ENCODE peak calls at places on chromosomes 12 and 14, in eight cellular contexts. H is neural crest cell, G is esophagus squamous epithelium, Z is left ventricle myocardium inferior, R is choroid plexus epithelial cell, V is GM10248, P is foreskin keratinocyte, Q is gastrocnemius medialis. D is an unnamed sample.

GRCh38 chr12:116759783-116760581 is 21.9 kb downstream of the RNFT2 start:
- DNase-seq in P (no peak), R (peak), Z (peak), G (no peak), V (no peak), Q (no peak), H (no peak), D (no peak)

GRCh38 chr14:97185186-97185585 is 388.0 kb downstream of the VRK1 start:
- DNase-seq in V (no peak), P (no peak), R (no peak), Z (no peak), H (no peak), Q (no peak), G (no peak), D (no peak)

GRCh38 chr14:100440758-100441203 is 117.6 kb downstream of the SLC25A47 start:
- DNase-seq in Z (no peak), P (no peak), Q (no peak), G (no peak), V (no peak), R (peak), H (no peak), D (no peak)

GRCh38 chr12:64451687-64452558 is at the start of gene TBK1:
- DNase-seq in H (peak), Q (peak), Z (peak), P (peak), G (peak), V (peak), R (peak), D (peak)

GRCh38 chr12:26488339-26488738 is 293.0 kb downstream of the SSPN start:
- DNase-seq in Q (no peak), Z (no peak), R (no peak), V (no peak), G (no peak), H (no peak), P (no peak), D (no peak)

GRCh38 chr12:94140556-94140955 is 7.8 kb upstream of the PLXNC1 start:
- DNase-seq in V (peak), Q (no peak), H (peak), G (no peak), R (peak), P (no peak), Z (no peak), D (peak)

GRCh38 chr14:94675036-94675435 is 62.8 kb downstream of the SERPINA3 start:
- DNase-seq in V (no peak), P (no peak), Z (no peak), G (no peak), H (no peak), R (no peak), Q (no peak), D (no peak)

GRCh38 chr12:83660727-83661126 is 974.0 kb downstream of the TMTC2 start:
- DNase-seq in P (no peak), Q (no peak), Z (no peak), G (no peak), H (no peak), R (no peak), V (no peak), D (no peak)

GRCh38 chr14:42000450-42000849 is 393.8 kb downstream of the LRFN5 start:
- DNase-seq in Q (no peak), V (no peak), R (no peak), H (no peak), G (no peak), Z (no peak), P (peak), D (no peak)

GRCh38 chr12:71045781-71046180 is 112.0 kb downstream of the TSPAN8 start:
- DNase-seq in P (no peak), R (peak), Q (no peak), Z (no peak), V (no peak), G (no peak), H (no peak), D (no peak)

GRCh38 chr14:57189070-57189469 is 79.6 kb downstream of the EXOC5 start:
- DNase-seq in P (no peak), V (no peak), Q (no peak), G (no peak), H (no peak), R (peak), Z (no peak), D (peak)
- TF ChIP-seq CTCF in P (peak), V (no peak), Q (no peak), G (no peak), H (peak), R (peak), Z (peak), D (no peak)

DNA sequence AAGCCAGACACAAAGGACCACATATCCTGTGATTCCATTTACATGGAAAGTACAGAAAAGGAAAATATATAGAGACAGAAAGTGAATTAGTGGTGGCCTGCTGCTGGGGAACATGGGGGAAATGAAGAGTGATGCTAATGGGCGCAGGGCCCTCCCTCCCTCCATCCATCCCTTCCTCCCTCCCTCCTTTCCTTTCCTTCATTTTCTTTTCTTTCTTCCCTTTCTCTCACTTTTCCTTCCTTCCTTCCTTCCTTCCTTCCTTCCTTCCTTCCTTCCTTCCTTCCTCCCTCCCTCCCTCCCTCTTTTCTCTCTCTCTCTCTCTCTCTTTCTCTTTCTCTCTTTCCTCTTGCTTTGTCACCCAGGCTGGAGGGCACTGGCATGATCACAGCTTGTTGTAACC is 37.3 kb downstream of the ARL6IP4 start:
- DNase-seq in Q (no peak), Z (no peak), G (no peak), V (no peak), H (no peak), P (no peak), R (no peak), D (no peak)
- TF ChIP-seq CTCF in Q (no peak), Z (no peak), G (no peak), V (no peak), H (no peak), P (no peak), R (no peak), D (no peak)

GRCh38 chr14:102777711-102778615 is 714 bp downstream of the TRAF3 start:
- DNase-seq in P (no peak), H (no peak), G (no peak), Z (peak), Q (no peak), V (no peak), R (peak), D (peak)

GRCh38 chr14:102776761-102777710 is at the start of gene TRAF3:
- DNase-seq in G (no peak), V (peak), H (peak), Z (peak), P (no peak), R (peak), Q (no peak), D (peak)

GRCh38 chr14:102774391-102775153 is 2.7 kb upstream of the TRAF3 start:
- DNase-seq in V (peak), P (peak), Q (peak), H (peak), G (no peak), R (peak), Z (no peak), D (peak)

GRCh38 chr14:102778616-102779351 is 1.5 kb downstream of the TRAF3 start:
- DNase-seq in H (no peak), R (peak), G (no peak), P (peak), Z (no peak), Q (no peak), V (no peak), D (no peak)

GRCh38 chr14:102775855-102776760 is 1.1 kb upstream of the TRAF3 start:
- DNase-seq in R (peak), Q (no peak), Z (no peak), V (no peak), H (no peak), P (peak), G (no peak), D (peak)
- TF ChIP-seq CTCF in R (no peak), Q (no peak), Z (no peak), V (no peak), H (no peak), P (no peak), G (no peak), D (no peak)

GRCh38 chr12:100827901-100828520 is 33.4 kb downstream of the ANO4 start:
- DNase-seq in H (peak), V (peak), Q (no peak), P (peak), G (no peak), Z (no peak), R (peak), D (no peak)
- TF ChIP-seq CTCF in H (peak), V (peak), Q (no peak), P (peak), G (no peak), Z (peak), R (peak), D (peak)

DNA sequence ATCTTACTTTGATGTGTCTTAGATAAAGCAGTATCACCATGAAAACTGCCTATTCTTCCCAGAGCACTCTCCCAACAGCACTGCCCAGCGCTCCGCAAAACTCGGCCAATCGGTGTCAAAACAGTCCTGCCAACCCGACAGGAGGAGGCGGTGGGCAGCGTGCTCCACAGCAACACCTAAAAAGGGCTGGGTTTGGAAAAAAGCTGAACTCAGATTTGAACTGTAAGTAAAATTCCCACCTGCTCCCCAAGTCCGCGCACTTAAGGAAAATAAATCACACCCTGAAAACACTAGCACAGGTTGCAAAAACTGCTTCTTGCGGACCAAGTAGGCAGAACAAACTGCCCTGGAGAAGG is 720 bp downstream of the IPO8 start:
- DNase-seq in Z (no peak), P (peak), V (peak), G (no peak), Q (peak), H (peak), R (peak), D (peak)
- TF ChIP-seq CTCF in Z (no peak), P (no peak), V (no peak), G (no peak), Q (no peak), H (no peak), R (peak), D (no peak)

GRCh38 chr12:76929499-76929898 is 50.7 kb upstream of the CSRP2 start:
- DNase-seq in R (no peak), V (no peak), Z (no peak), P (no peak), H (no peak), Q (no peak), G (no peak), D (no peak)

GRCh38 chr12:76922821-76923315 is 44.0 kb upstream of the CSRP2 start:
- DNase-seq in R (no peak), G (no peak), H (no peak), P (no peak), Q (no peak), Z (no peak), V (no peak), D (no peak)

GRCh38 chr12:76921891-76922664 is 43.3 kb upstream of the CSRP2 start:
- DNase-seq in Z (no peak), G (no peak), H (no peak), R (no peak), Q (no peak), P (no peak), V (no peak), D (no peak)

DNA sequence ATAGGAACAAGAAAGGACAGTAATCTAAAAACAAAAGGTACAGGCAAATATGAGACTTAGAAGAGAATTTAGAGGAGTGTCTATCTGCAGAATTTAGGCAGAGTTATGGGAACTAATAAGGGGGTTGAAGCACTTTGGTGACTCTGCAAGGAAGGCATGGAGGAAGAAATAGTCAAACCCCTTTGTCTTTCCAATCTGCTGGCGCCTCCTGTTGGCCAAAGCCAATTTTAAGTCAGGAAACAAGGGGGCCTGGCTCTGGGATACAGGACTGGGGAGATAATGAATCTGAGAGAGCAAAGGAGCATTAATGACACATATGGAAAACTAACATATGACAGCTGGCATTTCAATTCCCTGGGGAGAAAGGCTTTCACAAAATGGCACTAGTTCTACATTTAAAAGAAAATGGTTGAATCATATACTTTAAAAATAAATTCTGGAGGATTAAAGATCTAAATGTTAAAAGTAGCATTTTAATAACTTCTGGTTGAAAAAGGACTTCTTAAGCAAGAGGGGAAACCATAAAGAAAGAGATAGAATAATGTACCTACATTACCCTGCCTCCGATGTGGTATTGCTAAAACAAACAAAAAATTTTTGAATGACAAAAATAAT is 48.5 kb upstream of the CSRP2 start:
- DNase-seq in V (peak), Z (peak), H (peak), G (no peak), P (peak), R (peak), Q (no peak), D (peak)
- TF ChIP-seq CTCF in V (peak), Z (peak), H (peak), G (no peak), P (peak), R (peak), Q (no peak), D (peak)

D was measured in HFFc6.